ENCODE peak calls at places on chromosomes 3 and 15, in seven cellular contexts. F is cardiac fibroblast, W is dorsolateral prefrontal cortex, S is HCT116, N is fibroblast of the aortic adventitia, G is foreskin fibroblast, O is uterus. V is an unnamed sample.

GRCh38 chr15:98803228-98804056 is 155.1 kb downstream of the IGF1R start:
- DNase-seq in O (no peak), W (no peak), F (peak), S (no peak), G (peak), N (peak), V (peak)

GRCh38 chr15:25863067-25863967 is at the start of gene ATP10A:
- DNase-seq in F (peak), O (peak), N (peak), S (no peak), G (peak), W (no peak), V (peak)

GRCh38 chr15:73983211-73983727 is 8.8 kb downstream of the STOML1 start:
- DNase-seq in W (peak), S (peak), N (peak), O (peak), F (peak), G (peak), V (peak)

GRCh38 chr15:96328101-96328958 is 2.2 kb upstream of the NR2F2 start:
- DNase-seq in S (no peak), O (no peak), W (no peak), N (peak), F (peak), G (peak), V (peak)

GRCh38 chr15:67746450-67746849 is 78.9 kb upstream of the SKOR1 start:
- DNase-seq in G (no peak), S (no peak), O (no peak), W (no peak), N (no peak), F (no peak), V (no peak)

GRCh38 chr3:73470851-73471250 is 153.9 kb downstream of the PDZRN3 start:
- DNase-seq in S (no peak), O (no peak), N (no peak), W (no peak), F (no peak), G (peak), V (no peak)

GRCh38 chr3:114294940-114295480 is 1.2 kb downstream of the TIGIT start:
- DNase-seq in G (no peak), F (no peak), O (no peak), N (no peak), W (no peak), S (no peak), V (no peak)

GRCh38 chr3:124834723-124835718 is 52.1 kb downstream of the ITGB5 start:
- DNase-seq in S (peak), N (no peak), W (peak), O (peak), G (peak), F (peak), V (peak)

GRCh38 chr15:39591141-39591895 is 10.4 kb downstream of the THBS1 start:
- DNase-seq in F (peak), S (no peak), N (peak), G (no peak), O (no peak), W (no peak), V (no peak)

GRCh38 chr3:51943451-51944391 is 1.6 kb downstream of the PARP3 start:
- DNase-seq in W (no peak), F (no peak), O (no peak), S (no peak), G (no peak), N (no peak), V (no peak)

GRCh38 chr15:40594429-40594836 is 384 bp downstream of the KNL1 start:
- DNase-seq in N (no peak), S (peak), F (peak), O (peak), G (peak), W (peak), V (peak)

GRCh38 chr3:32303051-32303786 is 64.7 kb downstream of the CMTM8 start:
- DNase-seq in N (peak), O (no peak), F (peak), S (no peak), W (no peak), G (no peak), V (no peak)

GRCh38 chr15:79595271-79595670 is 163.1 kb downstream of the MINAR1 start:
- DNase-seq in N (no peak), G (no peak), S (no peak), O (no peak), W (no peak), F (no peak), V (no peak)

GRCh38 chr15:99450896-99451358 is 114.9 kb upstream of the MEF2A start:
- DNase-seq in O (peak), S (no peak), N (peak), F (peak), W (no peak), G (no peak), V (peak)

DNA sequence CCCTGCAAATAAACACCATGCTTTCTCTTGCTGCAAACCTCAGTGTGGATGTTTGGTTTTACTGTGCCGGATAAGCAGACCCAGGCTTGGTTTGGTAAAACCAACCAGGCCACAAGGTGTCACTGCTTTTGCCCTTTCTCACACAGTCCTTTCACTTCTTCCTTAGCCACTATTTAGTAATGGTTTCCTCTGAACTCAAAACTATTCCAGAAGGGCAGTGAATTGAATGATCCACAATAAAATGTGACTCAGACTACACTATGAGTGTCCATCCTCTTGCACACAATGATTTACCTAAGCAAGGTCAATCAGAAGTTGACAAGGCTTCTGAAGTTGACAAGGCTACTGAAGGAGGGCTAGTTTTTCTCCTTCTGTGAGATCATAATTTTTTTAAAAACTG is 552.4 kb upstream of the CCDC54 start:
- DNase-seq in N (peak), S (peak), G (peak), F (peak), O (no peak), W (no peak), V (peak)
- TF ChIP-seq CTCF in N (peak), S (peak), G (peak), F (peak), O (peak), W (no peak), V (peak)

DNA sequence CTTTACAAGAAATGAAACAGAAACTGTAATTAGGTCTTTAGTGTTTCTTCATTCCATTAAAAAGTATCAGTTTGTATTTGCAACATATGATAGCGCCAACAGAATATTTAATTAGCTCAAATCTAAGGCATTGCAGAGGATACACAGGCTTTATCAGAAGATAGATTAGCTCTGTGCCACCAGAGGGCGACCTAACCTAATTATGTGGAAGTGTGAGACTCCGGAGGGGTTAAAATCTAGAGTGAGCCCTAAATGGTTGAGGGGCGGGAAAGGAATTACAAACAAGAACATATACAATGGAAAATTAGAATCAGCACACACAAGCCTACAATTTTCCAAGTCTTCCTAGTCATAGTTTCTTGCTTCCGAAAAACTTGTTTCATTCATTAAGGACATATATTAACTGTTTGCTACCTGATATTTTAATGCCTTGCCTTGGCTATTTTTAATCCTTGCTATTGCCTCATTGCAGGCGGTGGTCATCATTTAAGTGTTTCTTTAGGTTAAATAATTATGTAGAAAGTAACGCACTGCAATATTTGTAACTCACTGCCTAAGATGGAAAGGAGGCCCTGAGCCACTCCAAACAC is 18.0 kb upstream of the RYR3 start:
- DNase-seq in G (peak), O (peak), F (peak), W (peak), S (peak), N (peak), V (peak)
- TF ChIP-seq CTCF in G (peak), O (peak), F (peak), W (peak), S (peak), N (peak), V (peak)

GRCh38 chr3:15858547-15859506 is 61.0 kb upstream of the ANKRD28 start:
- DNase-seq in N (peak), G (peak), S (no peak), F (peak), W (peak), O (peak), V (no peak)
- TF ChIP-seq CTCF in N (peak), G (no peak), S (no peak), F (peak), W (no peak), O (no peak), V (no peak)

GRCh38 chr3:132180337-132180791 is 136.8 kb upstream of the ACP3 start:
- DNase-seq in F (peak), W (no peak), N (peak), O (no peak), S (peak), G (peak), V (peak)
- TF ChIP-seq CTCF in F (peak), W (peak), N (peak), O (no peak), S (peak), G (peak), V (peak)

DNA sequence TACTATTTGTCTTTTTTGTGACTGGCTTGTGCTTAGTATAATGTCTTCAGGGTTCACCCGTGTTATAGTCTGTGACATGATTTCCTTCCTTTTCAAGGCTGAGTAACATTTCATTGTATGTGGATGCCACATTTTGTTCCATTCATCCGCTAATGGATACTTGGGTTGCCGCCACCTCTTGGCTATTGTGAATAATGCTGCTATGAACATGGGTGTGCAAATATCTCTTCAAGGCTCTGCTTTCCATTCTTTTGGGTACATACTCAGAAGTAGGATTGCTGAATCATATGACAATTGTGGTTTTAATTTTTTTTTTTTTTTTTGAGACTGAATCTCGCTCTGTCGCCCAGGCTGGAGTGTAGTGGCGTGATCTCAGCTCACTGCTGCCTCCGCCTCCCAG is 15.4 kb downstream of the CRTC3 start:
- DNase-seq in W (no peak), O (no peak), G (no peak), N (no peak), S (no peak), F (peak), V (no peak)
- TF ChIP-seq CTCF in W (no peak), O (no peak), G (no peak), N (no peak), S (no peak), F (no peak), V (no peak)